ENCODE peak calls at places on chromosome 6, in ten cellular contexts. K is HT1080; M is adipocyte; V is stimulated activated CD4-positive, alpha-beta T cell treated with anti-CD3 and anti-CD28 coated beads, Interleukin-1b, Interleukin-23, amount 100 ng/mL, for 48 hours; I is AG09309; E is iris pigment epithelial cell; T is BE2C; J is activated T-helper 1 cell treated with Interleukin-2 at 50 U/mL for 16 hours; D is IMR-90; G is AG08396. Y is an unnamed sample.

GRCh38 chr6:109083657-109084056 is 11.0 kb downstream of the SESN1 start:
- DNase-seq in K (no peak), M (no peak), V (no peak), I (no peak), E (no peak), T (no peak), J (no peak), D (no peak), G (no peak), Y (no peak)

GRCh38 chr6:125188037-125188436 is 34.5 kb downstream of the TPD52L1 start:
- DNase-seq in K (no peak), M (peak; percentile 34), V (no peak), I (no peak), E (peak; percentile 80), T (no peak), J (no peak), D (peak; percentile 77), G (no peak), Y (no peak)

GRCh38 chr6:167977717-167978467 is 19.6 kb upstream of the KIF25 start:
- DNase-seq in K (no peak), M (no peak), V (no peak), I (no peak), E (no peak), T (no peak), J (no peak), D (no peak), G (no peak), Y (no peak)

GRCh38 chr6:157569543-157569942 is 188.6 kb downstream of the ZDHHC14 start:
- DNase-seq in K (no peak), M (no peak), V (no peak), I (no peak), E (no peak), T (no peak), J (no peak), D (no peak), G (no peak), Y (no peak)

GRCh38 chr6:165049362-165049761 is 260.0 kb downstream of the C6orf118 start:
- DNase-seq in K (peak; percentile 56), M (no peak), V (peak; percentile 49), I (no peak), E (no peak), T (peak; percentile 77), J (no peak), D (no peak), G (no peak), Y (no peak)

GRCh38 chr6:19492631-19493030 is 344.5 kb upstream of the ID4 start:
- DNase-seq in K (no peak), M (peak; percentile 13), V (no peak), I (no peak), E (no peak), T (no peak), J (no peak), D (no peak), G (no peak), Y (no peak)

GRCh38 chr6:67210450-67210849 is 1424.6 kb upstream of the ADGRB3 start:
- DNase-seq in K (no peak), M (peak; percentile 11), V (no peak), I (no peak), E (peak; percentile 79), T (no peak), J (no peak), D (no peak), G (no peak), Y (no peak)

GRCh38 chr6:27951040-27951439 is 6.0 kb upstream of the OR2B6 start:
- DNase-seq in K (no peak), M (no peak), V (no peak), I (no peak), E (no peak), T (no peak), J (no peak), D (no peak), G (no peak), Y (no peak)

GRCh38 chr6:162615016-162615717 is 112.4 kb downstream of the PRKN start:
- DNase-seq in K (no peak), M (peak; percentile 3), V (no peak), I (no peak), E (peak; percentile 1), T (no peak), J (no peak), D (no peak), G (no peak), Y (no peak)

GRCh38 chr6:5422321-5422915 is 161.1 kb downstream of the FARS2 start:
- DNase-seq in K (peak; percentile 38), M (peak; percentile 50), V (peak; percentile 8), I (no peak), E (peak; percentile 65), T (peak; percentile 54), J (no peak), D (peak; percentile 62), G (peak; percentile 43), Y (no peak)

GRCh38 chr6:149129401-149130077 is 188.0 kb upstream of the TAB2 start:
- DNase-seq in K (no peak), M (peak; percentile 87), V (peak; percentile 32), I (peak; percentile 63), E (peak; percentile 76), T (no peak), J (no peak), D (peak; percentile 65), G (peak; percentile 12), Y (peak; percentile 66)